ENCODE peak calls at places on chromosomes 5 and 9, in seven cellular contexts. F, X, G, Q, H, V and W are unnamed samples.

GRCh38 chr5:14726066-14726838 is 61.7 kb downstream of the OTULIN start:
- DNase-seq in F (no peak), X (no peak), G (no peak), Q (no peak), H (no peak), V (no peak), W (no peak)

GRCh38 chr5:126938461-126938860 is 91.9 kb downstream of the MARCHF3 start:
- DNase-seq in F (peak), X (no peak), G (no peak), Q (no peak), H (no peak), V (no peak), W (no peak)

GRCh38 chr5:16727937-16728336 is 111.1 kb upstream of the RETREG1 start:
- DNase-seq in F (no peak), X (peak), G (peak), Q (peak), H (peak), V (no peak), W (no peak)

GRCh38 chr9:30075451-30076199 is 2308.8 kb upstream of the ACO1 start:
- DNase-seq in F (no peak), X (no peak), G (no peak), Q (no peak), H (no peak), V (peak), W (peak)

GRCh38 chr5:125367702-125368101 is 621.3 kb upstream of the ZNF608 start:
- DNase-seq in F (no peak), X (no peak), G (no peak), Q (no peak), H (no peak), V (no peak), W (no peak)

GRCh38 chr5:147628054-147628895 is 118.4 kb upstream of the DPYSL3 start:
- DNase-seq in F (peak), X (peak), G (peak), Q (peak), H (peak), V (peak), W (peak)

GRCh38 chr5:14872070-14872989 is 752 bp upstream of the ANKH start:
- DNase-seq in F (no peak), X (peak), G (peak), Q (peak), H (peak), V (peak), W (peak)

GRCh38 chr5:109486200-109486804 is 76.5 kb upstream of the PJA2 start:
- DNase-seq in F (peak), X (no peak), G (no peak), Q (no peak), H (no peak), V (no peak), W (no peak)

GRCh38 chr9:78515108-78515507 is 218.2 kb downstream of the PSAT1 start:
- DNase-seq in F (no peak), X (no peak), G (no peak), Q (no peak), H (no peak), V (no peak), W (no peak)

GRCh38 chr5:157607371-157608161 is 32.0 kb upstream of the ADAM19 start:
- DNase-seq in F (no peak), X (no peak), G (no peak), Q (no peak), H (no peak), V (peak), W (peak)

GRCh38 chr5:115461506-115462290 is 82.9 kb downstream of the FEM1C start:
- DNase-seq in F (peak), X (no peak), G (no peak), Q (no peak), H (no peak), V (no peak), W (no peak)

GRCh38 chr5:156879665-156880285 is 29.7 kb downstream of the PPP1R2B start:
- DNase-seq in F (no peak), X (no peak), G (no peak), Q (no peak), H (peak), V (no peak), W (no peak)

GRCh38 chr5:173950829-173951228 is 38.1 kb upstream of the C5orf47 start:
- DNase-seq in F (no peak), X (no peak), G (no peak), Q (no peak), H (no peak), V (no peak), W (no peak)

GRCh38 chr5:122420126-122420525 is 108.1 kb downstream of the SNCAIP start:
- DNase-seq in F (no peak), X (no peak), G (no peak), Q (no peak), H (no peak), V (no peak), W (no peak)

GRCh38 chr5:37576496-37576895 is 197.4 kb downstream of the WDR70 start:
- DNase-seq in F (no peak), X (no peak), G (no peak), Q (no peak), H (no peak), V (no peak), W (no peak)

GRCh38 chr9:107969141-107969540 is 479.6 kb upstream of the KLF4 start:
- DNase-seq in F (no peak), X (no peak), G (no peak), Q (no peak), H (no peak), V (no peak), W (no peak)